ENCODE peak calls at places on chromosome 22, in seven cellular contexts. G is breast epithelium; R is CD8-positive, alpha-beta memory T cell; Z is tibial artery; C is heart left ventricle; M is uterus; Y is GM23248. T is an unnamed sample. For H3K4me1 and H3K9me3, the result is how much of the 10 kb centered on the place peaks cover.

GRCh38 chr22:42697542-42698013 is 23.1 kb downstream of the A4GALT start:
- DNase-seq in Z (peak), R (no peak), C (peak), G (no peak), Y (peak), M (peak), T (no peak)

GRCh38 chr22:30253205-30253852 is 6.8 kb upstream of the LIF start:
- DNase-seq in R (no peak), C (peak), Z (peak), G (no peak), Y (peak), M (peak), T (peak)

GRCh38 chr22:38745676-38746460 is 9.9 kb downstream of the SUN2 start:
- DNase-seq in M (no peak), Z (no peak), G (no peak), C (no peak), Y (no peak), R (no peak), T (no peak)

GRCh38 chr22:35756722-35757121 is 39.0 kb downstream of the APOL5 start:
- DNase-seq in G (no peak), Z (no peak), R (no peak), Y (no peak), C (no peak), M (no peak), T (no peak)

GRCh38 chr22:44685384-44686056 is 16.5 kb upstream of the PRR5 start:
- DNase-seq in G (no peak), M (peak), C (no peak), Y (peak), R (peak), Z (no peak), T (peak)

GRCh38 chr22:25569983-25570382 is 5.5 kb downstream of the GRK3 start:
- DNase-seq in M (no peak), Z (no peak), R (no peak), Y (no peak), C (no peak), G (no peak), T (no peak)

GRCh38 chr22:39556970-39557811 is 13.4 kb upstream of the CACNA1I start:
- DNase-seq in M (no peak), Z (no peak), C (no peak), R (no peak), Y (peak), G (no peak), T (no peak)

GRCh38 chr22:35564975-35565867 is 24.6 kb downstream of the RASD2 start:
- DNase-seq in Z (no peak), C (no peak), Y (peak), G (no peak), R (no peak), M (no peak), T (no peak)

GRCh38 chr22:42758929-42759629 is 38.4 kb upstream of the A4GALT start:
- DNase-seq in Y (peak), C (no peak), G (no peak), R (no peak), M (no peak), Z (peak), T (no peak)

GRCh38 chr22:37525073-37525745 is 6.0 kb upstream of the CARD10 start:
- DNase-seq in Z (no peak), M (no peak), R (no peak), Y (peak), C (no peak), G (no peak), T (peak)

GRCh38 chr22:18000441-18001039 is 23.8 kb downstream of the MICAL3 start:
- DNase-seq in C (no peak), G (peak), Y (peak), M (peak), Z (no peak), R (peak), T (no peak)

GRCh38 chr22:38262051-38262795 is 10.6 kb downstream of the TMEM184B start:
- DNase-seq in Y (peak), C (peak), M (peak), Z (no peak), R (peak), G (peak), T (peak)

GRCh38 chr22:39147335-39148023 is 5.0 kb downstream of the CBX7 start:
- DNase-seq in M (no peak), Z (peak), G (no peak), R (no peak), C (no peak), Y (no peak), T (no peak)

GRCh38 chr22:50189849-50190181 is 4.1 kb downstream of the TRABD start:
- DNase-seq in C (no peak), Z (no peak), R (no peak), G (no peak), M (no peak), Y (no peak), T (no peak)
- H3K4me1 ChIP-seq in C (half or more), Z (half or more), R (half or more), G (under half), M (under half), Y (under half), T (half or more)

GRCh38 chr22:48677168-48677520 is 1150.5 kb downstream of the BRD1 start:
- DNase-seq in Y (no peak), Z (no peak), C (no peak), M (no peak), G (no peak), R (no peak), T (no peak)
- H3K9me3 ChIP-seq in Y (under half), Z (under half), C (under half), M (under half), G (under half), R (under half), T (under half)

DNA sequence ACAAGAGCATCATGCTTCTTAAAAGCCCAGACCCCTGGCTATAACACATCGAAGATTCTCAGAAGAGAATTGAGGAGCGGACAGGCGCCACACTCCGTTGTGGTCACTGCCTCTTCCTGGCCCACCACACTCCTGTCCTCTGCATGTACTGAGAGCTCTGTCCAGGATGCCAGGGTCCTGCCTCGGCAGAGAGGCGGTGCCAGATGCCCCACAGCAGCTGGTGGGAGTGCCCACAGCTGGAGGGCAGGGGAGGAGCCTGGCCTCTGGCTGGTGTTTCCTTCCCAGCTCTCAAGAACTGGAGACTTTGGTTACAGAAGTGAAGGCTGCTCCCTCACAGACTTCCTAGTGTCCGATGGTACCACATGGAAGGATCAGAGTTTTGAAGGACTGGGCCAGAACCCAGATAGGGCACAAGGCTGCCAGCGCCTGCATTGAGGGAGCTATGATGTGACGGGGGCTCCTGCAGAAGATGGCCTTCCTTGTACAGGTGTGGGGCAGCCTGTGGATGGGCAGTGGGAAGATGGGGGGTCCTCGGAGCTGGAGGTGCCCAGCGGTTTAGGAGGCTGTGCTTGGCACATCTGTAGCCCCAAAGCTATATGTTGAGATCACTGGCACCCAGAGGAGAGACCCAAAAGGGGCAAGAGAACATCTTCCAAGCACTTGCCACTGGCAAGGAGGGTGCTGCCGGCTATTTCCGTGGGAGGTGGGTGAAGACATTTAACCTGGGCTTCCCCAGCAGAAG is 19.4 kb downstream of the RSPH14 start:
- DNase-seq in C (no peak), M (no peak), Y (no peak), R (no peak), G (no peak), Z (no peak), T (no peak)
- H3K4me1 ChIP-seq in C (under half), M (under half), Y (under half), R (under half), G (under half), Z (under half), T (under half)

GRCh38 chr22:47796128-47796908 is 1033.9 kb downstream of the TBC1D22A start:
- DNase-seq in G (peak), Z (no peak), M (no peak), Y (no peak), R (no peak), C (no peak), T (no peak)

GRCh38 chr22:47794851-47795250 is 1032.4 kb downstream of the TBC1D22A start:
- DNase-seq in Y (no peak), G (peak), R (no peak), M (no peak), C (no peak), Z (no peak), T (no peak)

GRCh38 chr22:47797546-47797945 is 1035.1 kb downstream of the TBC1D22A start:
- DNase-seq in Y (no peak), C (no peak), G (peak), Z (no peak), R (no peak), M (no peak), T (no peak)

GRCh38 chr22:47795477-47796127 is 1033.2 kb downstream of the TBC1D22A start:
- DNase-seq in G (peak), C (no peak), Z (no peak), M (no peak), Y (no peak), R (no peak), T (no peak)

DNA sequence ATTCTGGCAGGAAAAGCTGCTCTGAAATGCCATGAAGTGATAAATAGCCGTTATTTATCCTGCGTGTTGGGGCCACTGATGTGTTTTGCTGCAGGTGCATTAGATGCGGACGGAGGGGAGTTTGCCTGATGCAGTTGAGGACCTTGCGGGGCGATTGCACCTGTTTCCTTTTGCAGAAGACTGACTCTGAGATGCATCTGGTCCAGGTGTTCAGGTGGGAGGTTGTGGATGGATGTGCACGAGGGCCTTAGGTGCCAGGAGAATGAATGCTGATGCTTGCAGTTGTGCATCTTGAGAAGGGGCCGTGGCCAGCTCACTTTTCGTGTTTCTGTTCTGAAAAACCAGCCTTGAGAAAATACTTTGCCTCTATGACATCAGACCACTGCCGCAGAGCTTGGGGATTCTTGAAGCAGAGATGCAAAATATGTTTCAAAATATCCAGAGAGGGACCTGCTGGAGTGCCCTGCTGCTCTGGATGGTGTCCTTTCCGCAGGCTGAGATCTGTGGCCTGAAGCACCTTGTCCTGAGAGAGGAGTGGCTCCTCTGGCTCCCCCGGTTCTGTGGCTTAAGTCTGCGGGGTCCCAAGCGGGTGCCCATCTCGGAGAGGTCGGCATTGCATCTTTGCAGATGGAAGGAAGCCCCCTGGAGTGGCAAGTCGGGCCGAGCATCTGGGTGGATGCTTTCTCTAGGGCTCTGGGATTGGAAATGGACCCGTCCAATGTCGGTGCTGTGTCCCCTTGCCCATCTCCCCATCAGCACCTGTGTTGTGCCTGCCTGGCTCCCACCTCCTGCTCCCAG is 1031.1 kb downstream of the TBC1D22A start:
- DNase-seq in G (no peak), Y (no peak), R (no peak), M (no peak), C (no peak), Z (no peak), T (peak)
- H3K9me3 ChIP-seq in G (under half), Y (under half), R (under half), M (under half), C (under half), Z (under half), T (under half)

T was measured in Peyer's patch.